ENCODE peak calls at places on chromosomes 7 and 10, in four cellular contexts. T is cardiac muscle cell; I is CD8-positive, alpha-beta memory T cell; L is HEK293T. A is an unnamed sample.

GRCh38 chr7:108809356-108809755 is 239.7 kb downstream of the DNAJB9 start:
- DNase-seq in L (no peak), T (no peak), I (no peak), A (no peak)

GRCh38 chr10:22325272-22325947 is 4.5 kb downstream of the BMI1 start:
- DNase-seq in I (peak), T (peak), L (peak), A (peak)

GRCh38 chr10:102421645-102422585 is 1.3 kb downstream of the FBXL15 start:
- DNase-seq in L (no peak), T (no peak), I (no peak), A (no peak)

GRCh38 chr7:94008537-94008936 is 4.4 kb upstream of the BET1 start:
- DNase-seq in I (no peak), L (no peak), T (peak), A (no peak)

GRCh38 chr10:75646218-75646915 is 214.9 kb downstream of the LRMDA start:
- DNase-seq in L (no peak), I (no peak), T (no peak), A (no peak)

GRCh38 chr10:91284486-91285090 is 64.1 kb downstream of the PCGF5 start:
- DNase-seq in T (no peak), I (no peak), L (no peak), A (no peak)

GRCh38 chr10:22379059-22379458 is 33.8 kb downstream of the SPAG6 start:
- DNase-seq in L (no peak), T (no peak), I (no peak), A (no peak)

GRCh38 chr7:130893441-130893894 is 159.5 kb upstream of the KLF14 start:
- DNase-seq in I (no peak), T (peak), L (no peak), A (no peak)

GRCh38 chr10:95276367-95277200 is 14.2 kb downstream of the PDLIM1 start:
- DNase-seq in L (no peak), I (no peak), T (peak), A (no peak)

GRCh38 chr10:29757551-29758297 is 123.0 kb upstream of the SVIL start:
- DNase-seq in L (no peak), T (peak), I (no peak), A (no peak)

GRCh38 chr10:92241501-92241900 is 49.4 kb downstream of the CPEB3 start:
- DNase-seq in I (no peak), T (no peak), L (no peak), A (no peak)

GRCh38 chr10:104056619-104057273 is 28.9 kb downstream of the COL17A1 start:
- DNase-seq in T (no peak), I (no peak), L (no peak), A (no peak)

GRCh38 chr10:60029441-60029840 is 123.1 kb upstream of the CCDC6 start:
- DNase-seq in L (no peak), I (no peak), T (no peak), A (no peak)

GRCh38 chr7:135557455-135558336 is at the start of gene NUP205:
- DNase-seq in I (peak), L (peak), T (peak), A (peak)

GRCh38 chr7:24812313-24812945 is 55.2 kb upstream of the GSDME start:
- DNase-seq in L (peak), I (peak), T (peak), A (peak)

GRCh38 chr10:79207096-79207357 is 138.3 kb downstream of the ZMIZ1 start:
- DNase-seq in T (no peak), I (no peak), L (no peak), A (no peak)

GRCh38 chr7:92833766-92834605 is 2.4 kb downstream of the CDK6 start:
- DNase-seq in T (peak), I (peak), L (peak), A (peak)

GRCh38 chr10:93071674-93072224 is 1.9 kb upstream of the CYP26A1 start:
- DNase-seq in L (no peak), T (no peak), I (no peak), A (no peak)

GRCh38 chr7:152462995-152463713 is 27.4 kb upstream of the KMT2C start:
- DNase-seq in T (peak), I (no peak), L (peak), A (no peak)

GRCh38 chr10:80270887-80271286 is 18.6 kb downstream of the MAT1A start:
- DNase-seq in L (no peak), T (no peak), I (no peak), A (no peak)

GRCh38 chr7:33459340-33459751 is 330.0 kb downstream of the BBS9 start:
- DNase-seq in T (peak), I (no peak), L (peak), A (no peak)

GRCh38 chr7:98923512-98923911 is 45.2 kb downstream of the TRRAP start:
- DNase-seq in L (no peak), T (no peak), I (no peak), A (no peak)

GRCh38 chr10:62264702-62265436 is 3.8 kb downstream of the RTKN2 start:
- DNase-seq in T (peak), L (peak), I (no peak), A (no peak)

GRCh38 chr10:52949899-52950298 is 177.3 kb upstream of the MBL2 start:
- DNase-seq in T (no peak), L (no peak), I (no peak), A (no peak)

GRCh38 chr7:70271617-70272081 is 673.4 kb downstream of the AUTS2 start:
- DNase-seq in I (no peak), L (peak), T (peak), A (no peak)

GRCh38 chr10:30788307-30788706 is 158.8 kb upstream of the LYZL2 start:
- DNase-seq in I (no peak), T (peak), L (no peak), A (no peak)

GRCh38 chr10:100562806-100563293 is 27.1 kb downstream of the HIF1AN start:
- DNase-seq in L (peak), T (peak), I (no peak), A (no peak)

GRCh38 chr10:106765355-106765754 is 399.2 kb downstream of the SORCS1 start:
- DNase-seq in I (no peak), L (no peak), T (no peak), A (no peak)

A was measured in T-helper 9 cell.